ENCODE peak calls at places on chromosomes 4 and X, in ten cellular contexts. Z, K, N, D, M, O, C, I, F and G are unnamed samples.

GRCh38 chr4:6199344-6199921 is 916 bp downstream of the JAKMIP1 start:
- DNase-seq in Z (peak), K (no peak), N (no peak), D (no peak), M (no peak), O (no peak), C (no peak), I (no peak), F (no peak), G (no peak)

GRCh38 chr4:20249333-20249732 is 2.4 kb upstream of the SLIT2 start:
- DNase-seq in Z (no peak), K (peak), N (peak), D (no peak), M (no peak), O (no peak), C (no peak), I (no peak), F (no peak), G (peak)

GRCh38 chr4:73701116-73701515 is 39.3 kb upstream of the CXCL8 start:
- DNase-seq in Z (no peak), K (peak), N (peak), D (no peak), M (no peak), O (no peak), C (no peak), I (no peak), F (no peak), G (no peak)

GRCh38 chr4:117874241-117874640 is 160.0 kb upstream of the NDST3 start:
- DNase-seq in Z (no peak), K (no peak), N (no peak), D (no peak), M (no peak), O (no peak), C (no peak), I (no peak), F (no peak), G (no peak)

GRCh38 chr4:119750048-119750447 is 121.4 kb upstream of the PDE5A start:
- DNase-seq in Z (no peak), K (no peak), N (no peak), D (no peak), M (no peak), O (no peak), C (no peak), I (no peak), F (no peak), G (no peak)

GRCh38 chr4:185512516-185512915 is 22.8 kb downstream of the PDLIM3 start:
- DNase-seq in Z (no peak), K (peak), N (peak), D (no peak), M (no peak), O (no peak), C (no peak), I (no peak), F (no peak), G (no peak)

GRCh38 chr4:56348582-56348981 is 38.7 kb downstream of the AASDH start:
- DNase-seq in Z (no peak), K (no peak), N (no peak), D (no peak), M (no peak), O (no peak), C (peak), I (no peak), F (no peak), G (no peak)

GRCh38 chr4:102037566-102037965 is 247.0 kb downstream of the BANK1 start:
- DNase-seq in Z (no peak), K (no peak), N (peak), D (no peak), M (no peak), O (no peak), C (no peak), I (no peak), F (no peak), G (no peak)

GRCh38 chrX:68721991-68722860 is 74.8 kb downstream of the STARD8 start:
- DNase-seq in Z (no peak), K (no peak), N (no peak), D (no peak), M (no peak), O (no peak), C (no peak), I (no peak), F (no peak), G (no peak)

GRCh38 chrX:23554304-23554703 is 113.0 kb upstream of the PRDX4 start:
- DNase-seq in Z (no peak), K (peak), N (peak), D (peak), M (peak), O (peak), C (peak), I (peak), F (peak), G (peak)

GRCh38 chr4:118927976-118928375 is 39.3 kb downstream of the SYNPO2 start:
- DNase-seq in Z (peak), K (no peak), N (no peak), D (no peak), M (no peak), O (no peak), C (peak), I (peak), F (no peak), G (no peak)

GRCh38 chr4:174156239-174156826 is 127.1 kb downstream of the FBXO8 start:
- DNase-seq in Z (no peak), K (peak), N (peak), D (peak), M (peak), O (peak), C (peak), I (peak), F (peak), G (peak)

GRCh38 chr4:74096265-74096980 is 2.6 kb downstream of the CXCL2 start:
- DNase-seq in Z (no peak), K (no peak), N (no peak), D (no peak), M (no peak), O (no peak), C (no peak), I (no peak), F (no peak), G (peak)

GRCh38 chr4:100721077-100721476 is 203.3 kb upstream of the EMCN start:
- DNase-seq in Z (no peak), K (no peak), N (no peak), D (no peak), M (no peak), O (no peak), C (no peak), I (peak), F (no peak), G (no peak)

GRCh38 chr4:81404294-81404693 is 67.4 kb downstream of the RASGEF1B start:
- DNase-seq in Z (no peak), K (peak), N (no peak), D (no peak), M (no peak), O (no peak), C (no peak), I (no peak), F (no peak), G (peak)

GRCh38 chr4:168832746-168833575 is 177.1 kb downstream of the CBR4 start:
- DNase-seq in Z (peak), K (no peak), N (no peak), D (no peak), M (no peak), O (no peak), C (peak), I (no peak), F (no peak), G (peak)